ENCODE peak calls at places on chromosomes 6 and 20, in ten cellular contexts. W is astrocyte, G is pancreas, O is Peyer's patch, P is PC-9, V is fibroblast of lung, U is esophagus muscularis mucosa, J is stomach, R is testis, C is suprapubic skin. T is an unnamed sample.
A peak's percentile ranks its signal among the peaks of the same experiment; 100 is the strongest.

GRCh38 chr6:37643851-37644672 is 53.6 kb downstream of the MDGA1 start:
- DNase-seq in V (no peak), W (no peak), C (no peak), J (no peak), U (no peak), R (no peak), G (no peak), P (no peak), O (no peak), T (no peak)

GRCh38 chr6:149482542-149483261 is 2.1 kb downstream of the ZC3H12D start:
- DNase-seq in P (no peak), O (no peak), W (no peak), U (no peak), V (no peak), R (no peak), J (no peak), G (no peak), C (no peak), T (no peak)

GRCh38 chr6:115735610-115736009 is 325.1 kb downstream of the FRK start:
- DNase-seq in V (no peak), R (no peak), G (no peak), U (no peak), J (no peak), O (no peak), C (no peak), P (no peak), W (no peak), T (no peak)

GRCh38 chr20:6916938-6917337 is 149.5 kb downstream of the BMP2 start:
- DNase-seq in R (no peak), U (no peak), V (no peak), W (no peak), G (no peak), O (no peak), C (no peak), J (no peak), P (no peak), T (no peak)

GRCh38 chr6:168369776-168370175 is 50.2 kb upstream of the DACT2 start:
- DNase-seq in U (no peak), G (no peak), J (no peak), C (peak; percentile 22), R (no peak), V (no peak), W (no peak), P (no peak), O (no peak), T (peak; percentile 16)

GRCh38 chr6:131924881-131925474 is 26.2 kb downstream of the CCN2 start:
- DNase-seq in V (peak; percentile 45), P (no peak), J (no peak), G (no peak), W (peak; percentile 26), O (no peak), C (no peak), U (no peak), R (no peak), T (no peak)

GRCh38 chr6:133774356-133774755 is 114.6 kb upstream of the TCF21 start:
- DNase-seq in U (no peak), P (no peak), W (peak; percentile 61), O (no peak), J (no peak), C (no peak), R (no peak), V (peak; percentile 68), G (no peak), T (no peak)

GRCh38 chr6:150925655-150925928 is 60.1 kb downstream of the MTHFD1L start:
- DNase-seq in G (no peak), O (no peak), V (peak; percentile 23), J (no peak), U (no peak), R (no peak), P (no peak), C (no peak), W (no peak), T (no peak)

GRCh38 chr20:41111578-41111951 is 25.8 kb upstream of the PLCG1 start:
- DNase-seq in P (no peak), O (no peak), C (no peak), G (no peak), V (no peak), J (no peak), U (no peak), W (no peak), R (no peak), T (no peak)

GRCh38 chr20:41118632-41119031 is 18.7 kb upstream of the PLCG1 start:
- DNase-seq in O (no peak), R (no peak), J (no peak), C (no peak), P (no peak), W (no peak), U (no peak), G (no peak), V (no peak), T (peak; percentile 33)

GRCh38 chr20:41121399-41121798 is 15.9 kb upstream of the PLCG1 start:
- DNase-seq in U (no peak), J (no peak), R (no peak), G (no peak), P (no peak), V (no peak), O (no peak), C (no peak), W (no peak), T (no peak)

GRCh38 chr20:41119593-41120561 is 17.5 kb upstream of the PLCG1 start:
- DNase-seq in P (no peak), O (no peak), J (no peak), C (no peak), W (no peak), G (no peak), U (no peak), R (no peak), V (no peak), T (no peak)

DNA sequence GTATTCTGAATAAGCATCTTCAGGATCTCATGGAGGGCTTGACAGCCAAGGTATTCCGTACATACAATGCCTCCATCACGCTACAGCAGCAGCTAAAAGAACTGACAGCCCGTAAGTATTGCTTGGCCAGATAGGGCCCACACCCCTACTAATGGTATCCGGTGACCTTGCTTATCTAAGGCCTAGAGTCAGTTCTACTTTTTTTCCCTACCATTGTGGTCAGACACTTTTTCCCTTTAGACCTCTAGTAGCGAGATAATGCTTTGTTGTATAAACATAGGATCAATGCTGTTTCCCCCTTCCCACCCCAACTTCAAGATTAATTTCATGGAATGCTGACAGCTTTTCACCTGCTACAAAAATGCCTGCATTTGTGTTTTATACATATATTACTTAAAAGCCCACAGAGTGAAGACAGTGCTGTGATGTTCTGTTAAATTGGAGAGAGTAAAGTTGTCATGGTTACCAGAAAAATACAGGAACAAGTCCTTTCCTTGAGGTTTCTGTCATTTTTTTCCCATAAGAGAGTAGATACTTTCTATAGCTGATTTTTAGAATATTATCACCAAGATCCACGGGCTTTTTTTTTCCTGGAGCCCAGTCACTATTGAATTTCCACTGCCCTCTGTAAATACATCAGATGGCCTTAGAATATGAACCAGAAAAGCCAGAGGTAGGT is 20.9 kb upstream of the PLCG1 start:
- DNase-seq in U (no peak), C (no peak), P (no peak), J (no peak), O (no peak), G (no peak), R (no peak), V (no peak), W (no peak), T (no peak)
- H3K36me3 ChIP-seq in U (peaks cover 52% of the 10 kb centered on the region), C (peaks cover 95% of the 10 kb centered on the region), P (peaks cover 73% of the 10 kb centered on the region), J (peaks cover 69% of the 10 kb centered on the region), O (no peaks in the 10 kb centered on the region), G (peaks cover 29% of the 10 kb centered on the region), R (no peaks in the 10 kb centered on the region), V (peaks cover 26% of the 10 kb centered on the region), W (peaks cover 72% of the 10 kb centered on the region), T (no peaks in the 10 kb centered on the region)

GRCh38 chr6:110958332-110959192 is at the start of gene GTF3C6:
- DNase-seq in R (peak; percentile 97), U (peak; percentile 97), W (peak; percentile 87), O (peak; percentile 96), C (peak; percentile 95), V (peak; percentile 93), P (peak; percentile 77), J (peak; percentile 94), G (peak; percentile 87), T (peak; percentile 94)

GRCh38 chr6:110965629-110966229 is 7.2 kb downstream of the GTF3C6 start:
- DNase-seq in U (no peak), C (no peak), V (no peak), O (no peak), W (no peak), R (no peak), J (no peak), P (no peak), G (no peak), T (no peak)

GRCh38 chr6:110960014-110960390 is 1.5 kb downstream of the GTF3C6 start:
- DNase-seq in C (no peak), V (no peak), W (no peak), J (no peak), P (no peak), R (no peak), O (no peak), U (no peak), G (no peak), T (no peak)
- TF ChIP-seq CTCF in C (no peak), V (no peak), W (no peak), J (no peak), P (no peak), R (no peak), O (no peak), U (no peak), G (no peak), T (no peak)

DNA sequence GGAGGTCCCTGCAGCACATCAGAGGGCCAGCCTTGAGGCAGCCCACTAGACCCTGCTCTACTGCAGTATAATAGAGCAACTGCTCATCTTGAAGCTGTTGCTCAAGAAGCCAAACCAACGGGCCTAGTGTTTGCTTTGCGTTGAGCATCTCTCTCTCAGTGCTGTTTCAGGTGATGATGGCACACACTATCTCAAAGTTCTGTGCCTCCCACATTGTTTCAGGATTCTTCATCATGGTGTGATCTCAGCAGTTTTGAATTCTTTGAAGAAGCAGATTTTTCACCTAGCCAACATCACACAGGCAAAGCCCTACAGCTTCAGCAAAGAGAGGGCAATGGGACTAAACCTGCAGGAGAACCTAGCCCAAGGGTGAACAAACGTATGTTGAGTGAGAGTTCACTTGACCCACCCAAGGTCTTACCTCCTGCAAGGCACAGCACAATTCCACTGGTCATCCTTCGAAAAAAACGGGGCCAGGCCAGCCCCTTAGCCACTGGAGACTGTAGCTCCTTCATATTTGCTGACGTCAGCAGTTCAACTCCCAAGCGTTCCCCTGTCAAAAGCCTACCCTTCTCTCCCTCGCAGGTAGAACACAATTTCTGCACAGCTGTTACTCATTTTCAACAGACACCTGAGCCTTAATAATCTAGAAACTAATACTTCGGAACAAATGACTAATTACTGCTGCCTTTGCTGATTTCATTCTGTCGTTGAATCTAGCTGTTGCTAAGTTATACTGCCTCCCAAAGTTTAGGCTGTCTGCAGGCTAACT is 15.8 kb downstream of the MYB start:
- DNase-seq in P (no peak), J (no peak), U (no peak), C (no peak), G (no peak), V (no peak), W (no peak), R (no peak), O (no peak), T (no peak)
- H3K9me3 ChIP-seq in P (no peaks in the 10 kb centered on the region), J (no peaks in the 10 kb centered on the region), U (no peaks in the 10 kb centered on the region), C (no peaks in the 10 kb centered on the region), G (no peaks in the 10 kb centered on the region), V (no peaks in the 10 kb centered on the region), W (no peaks in the 10 kb centered on the region), R (no peaks in the 10 kb centered on the region), O (no peaks in the 10 kb centered on the region), T (no peaks in the 10 kb centered on the region)

GRCh38 chr20:18154342-18154741 is 16.7 kb downstream of the KAT14 start:
- DNase-seq in V (no peak), U (no peak), P (no peak), O (no peak), G (no peak), C (no peak), R (no peak), W (no peak), J (no peak), T (no peak)

GRCh38 chr20:18156045-18156444 is 18.4 kb downstream of the KAT14 start:
- DNase-seq in R (no peak), U (no peak), W (no peak), C (no peak), G (no peak), J (no peak), O (no peak), V (no peak), P (no peak), T (no peak)

GRCh38 chr20:18157102-18157501 is 19.4 kb downstream of the KAT14 start:
- DNase-seq in C (no peak), P (no peak), J (no peak), O (no peak), W (no peak), G (no peak), U (no peak), V (no peak), R (no peak), T (no peak)
- H3K36me3 ChIP-seq in C (peaks cover 64% of the 10 kb centered on the region), P (peaks cover 16% of the 10 kb centered on the region), J (peaks cover 32% of the 10 kb centered on the region), O (no peaks in the 10 kb centered on the region), W (peaks cover 14% of the 10 kb centered on the region), G (no peaks in the 10 kb centered on the region), U (peaks cover 23% of the 10 kb centered on the region), V (no peaks in the 10 kb centered on the region), R (no peaks in the 10 kb centered on the region), T (no peaks in the 10 kb centered on the region)

T was measured in mucosa of descending colon.